ENCODE peak calls at places on chromosome 4, in ten cellular contexts. One of them, this sample, is unnamed.
A peak's percentile ranks its signal among the peaks of the same experiment; 100 is the strongest.

GRCh38 chr4:26161030-26161824 is 159.6 kb upstream of the RBPJ start:
- DNase-seq in NCI-H1105: no peak
- DNase-seq in astrocyte of the hippocampus: no peak
- DNase-seq in substantia nigra: no peak
- DNase-seq in Caki2: no peak
- DNase-seq in NCI-H510A: no peak
- DNase-seq in germinal center: no peak
- DNase-seq in RWPE1: no peak
- DNase-seq in NCI-H2081: no peak
- DNase-seq in frontal cortex: no peak
- DNase-seq in this sample: no peak

GRCh38 chr4:15149842-15150592 is 147.7 kb downstream of the CPEB2 start:
- DNase-seq in NCI-H2081: peak; percentile 68
- DNase-seq in RWPE1: peak; percentile 41
- DNase-seq in NCI-H510A: peak; percentile 31
- DNase-seq in frontal cortex: peak; percentile 21
- DNase-seq in substantia nigra: peak; percentile 76
- DNase-seq in Caki2: peak; percentile 78
- DNase-seq in astrocyte of the hippocampus: peak; percentile 91
- DNase-seq in germinal center: no peak
- DNase-seq in NCI-H1105: peak; percentile 15
- DNase-seq in this sample: peak; percentile 20

GRCh38 chr4:7714738-7715137 is 224.9 kb downstream of the AFAP1 start:
- DNase-seq in NCI-H2081: no peak
- DNase-seq in RWPE1: no peak
- DNase-seq in germinal center: no peak
- DNase-seq in astrocyte of the hippocampus: no peak
- DNase-seq in substantia nigra: no peak
- DNase-seq in NCI-H510A: no peak
- DNase-seq in frontal cortex: no peak
- DNase-seq in Caki2: no peak
- DNase-seq in NCI-H1105: no peak
- DNase-seq in this sample: no peak

GRCh38 chr4:48804584-48805301 is 24.7 kb upstream of the FRYL start:
- DNase-seq in astrocyte of the hippocampus: no peak
- DNase-seq in NCI-H510A: no peak
- DNase-seq in Caki2: no peak
- DNase-seq in substantia nigra: no peak
- DNase-seq in germinal center: no peak
- DNase-seq in NCI-H1105: no peak
- DNase-seq in frontal cortex: no peak
- DNase-seq in NCI-H2081: no peak
- DNase-seq in RWPE1: no peak
- DNase-seq in this sample: no peak

GRCh38 chr4:102627831-102628523 is 126.8 kb downstream of the NFKB1 start:
- DNase-seq in NCI-H2081: no peak
- DNase-seq in RWPE1: peak; percentile 92
- DNase-seq in germinal center: no peak
- DNase-seq in substantia nigra: no peak
- DNase-seq in NCI-H1105: no peak
- DNase-seq in frontal cortex: no peak
- DNase-seq in astrocyte of the hippocampus: peak; percentile 64
- DNase-seq in NCI-H510A: no peak
- DNase-seq in Caki2: peak; percentile 79
- DNase-seq in this sample: no peak

GRCh38 chr4:88964450-88964849 is 92.5 kb downstream of the FAM13A start:
- DNase-seq in Caki2: peak; percentile 6
- DNase-seq in NCI-H1105: no peak
- DNase-seq in NCI-H2081: no peak
- DNase-seq in substantia nigra: no peak
- DNase-seq in NCI-H510A: no peak
- DNase-seq in frontal cortex: no peak
- DNase-seq in astrocyte of the hippocampus: no peak
- DNase-seq in RWPE1: peak; percentile 70
- DNase-seq in germinal center: no peak
- DNase-seq in this sample: no peak

GRCh38 chr4:581753-582361 is 5.8 kb upstream of the TMEM271 start:
- DNase-seq in Caki2: peak; percentile 13
- DNase-seq in frontal cortex: no peak
- DNase-seq in astrocyte of the hippocampus: no peak
- DNase-seq in NCI-H1105: no peak
- DNase-seq in NCI-H2081: no peak
- DNase-seq in substantia nigra: no peak
- DNase-seq in RWPE1: no peak
- DNase-seq in germinal center: no peak
- DNase-seq in NCI-H510A: no peak
- DNase-seq in this sample: no peak

GRCh38 chr4:71980976-71981375 is 50.8 kb upstream of the NPFFR2 start:
- DNase-seq in NCI-H2081: no peak
- DNase-seq in Caki2: peak; percentile 12
- DNase-seq in NCI-H1105: no peak
- DNase-seq in RWPE1: no peak
- DNase-seq in germinal center: no peak
- DNase-seq in substantia nigra: no peak
- DNase-seq in frontal cortex: no peak
- DNase-seq in NCI-H510A: no peak
- DNase-seq in astrocyte of the hippocampus: peak; percentile 10
- DNase-seq in this sample: no peak

GRCh38 chr4:8066336-8066931 is 92.2 kb downstream of the ABLIM2 start:
- DNase-seq in astrocyte of the hippocampus: no peak
- DNase-seq in frontal cortex: no peak
- DNase-seq in RWPE1: no peak
- DNase-seq in germinal center: no peak
- DNase-seq in NCI-H1105: no peak
- DNase-seq in substantia nigra: no peak
- DNase-seq in Caki2: no peak
- DNase-seq in NCI-H2081: no peak
- DNase-seq in NCI-H510A: no peak
- DNase-seq in this sample: no peak

GRCh38 chr4:124055896-124056295 is 656.6 kb downstream of the ANKRD50 start:
- DNase-seq in frontal cortex: no peak
- DNase-seq in Caki2: no peak
- DNase-seq in NCI-H510A: no peak
- DNase-seq in NCI-H2081: no peak
- DNase-seq in NCI-H1105: no peak
- DNase-seq in astrocyte of the hippocampus: no peak
- DNase-seq in germinal center: no peak
- DNase-seq in RWPE1: no peak
- DNase-seq in substantia nigra: no peak
- DNase-seq in this sample: no peak

GRCh38 chr4:115453416-115453815 is 340.0 kb upstream of the NDST4 start:
- DNase-seq in NCI-H1105: no peak
- DNase-seq in germinal center: no peak
- DNase-seq in frontal cortex: no peak
- DNase-seq in NCI-H2081: no peak
- DNase-seq in NCI-H510A: no peak
- DNase-seq in RWPE1: peak; percentile 51
- DNase-seq in astrocyte of the hippocampus: no peak
- DNase-seq in substantia nigra: no peak
- DNase-seq in Caki2: no peak
- DNase-seq in this sample: no peak

GRCh38 chr4:47213971-47214370 is 182.6 kb downstream of the GABRB1 start:
- DNase-seq in RWPE1: peak; percentile 18
- DNase-seq in substantia nigra: no peak
- DNase-seq in Caki2: peak; percentile 82
- DNase-seq in NCI-H510A: no peak
- DNase-seq in astrocyte of the hippocampus: peak; percentile 90
- DNase-seq in frontal cortex: no peak
- DNase-seq in NCI-H2081: no peak
- DNase-seq in NCI-H1105: no peak
- DNase-seq in germinal center: no peak
- DNase-seq in this sample: no peak

GRCh38 chr4:97104006-97104405 is 1039.3 kb downstream of the STPG2 start:
- DNase-seq in germinal center: no peak
- DNase-seq in NCI-H1105: no peak
- DNase-seq in NCI-H510A: no peak
- DNase-seq in astrocyte of the hippocampus: no peak
- DNase-seq in Caki2: no peak
- DNase-seq in substantia nigra: no peak
- DNase-seq in frontal cortex: no peak
- DNase-seq in RWPE1: peak; percentile 25
- DNase-seq in NCI-H2081: no peak
- DNase-seq in this sample: no peak

GRCh38 chr4:113849771-113850170 is 88.2 kb upstream of the CAMK2D start:
- DNase-seq in RWPE1: no peak
- DNase-seq in substantia nigra: no peak
- DNase-seq in NCI-H510A: no peak
- DNase-seq in NCI-H1105: no peak
- DNase-seq in Caki2: no peak
- DNase-seq in astrocyte of the hippocampus: peak; percentile 44
- DNase-seq in frontal cortex: no peak
- DNase-seq in NCI-H2081: no peak
- DNase-seq in germinal center: no peak
- DNase-seq in this sample: no peak

GRCh38 chr4:185143596-185143969 is 517 bp downstream of the SLC25A4 start:
- DNase-seq in germinal center: peak; percentile 25
- DNase-seq in Caki2: peak; percentile 19
- DNase-seq in substantia nigra: no peak
- DNase-seq in NCI-H1105: no peak
- DNase-seq in astrocyte of the hippocampus: peak; percentile 52
- DNase-seq in RWPE1: peak; percentile 22
- DNase-seq in NCI-H2081: no peak
- DNase-seq in NCI-H510A: no peak
- DNase-seq in frontal cortex: no peak
- DNase-seq in this sample: no peak